ENCODE peak calls at places on chromosomes 2 and 18, in eight cellular contexts. Q, E, I, N, Y, M, A and T are unnamed samples.

GRCh38 chr2:40101076-40101688 is 322.1 kb upstream of the THUMPD2 start:
- DNase-seq in Q (peak), E (no peak), I (no peak), N (peak), Y (peak), M (peak), A (peak), T (no peak)

GRCh38 chr2:152755029-152755428 is 36.6 kb downstream of the ARL6IP6 start:
- DNase-seq in Q (no peak), E (no peak), I (peak), N (no peak), Y (peak), M (no peak), A (peak), T (no peak)

GRCh38 chr2:188596054-188596453 is 304.4 kb downstream of the GULP1 start:
- DNase-seq in Q (no peak), E (no peak), I (no peak), N (no peak), Y (no peak), M (no peak), A (peak), T (no peak)

GRCh38 chr2:25312958-25313710 is 28.6 kb downstream of the DNMT3A start:
- DNase-seq in Q (no peak), E (no peak), I (no peak), N (no peak), Y (no peak), M (no peak), A (no peak), T (no peak)

GRCh38 chr2:54750040-54750439 is 26.6 kb downstream of the EML6 start:
- DNase-seq in Q (no peak), E (no peak), I (no peak), N (no peak), Y (no peak), M (no peak), A (no peak), T (no peak)

GRCh38 chr2:199692489-199692888 is 158.5 kb downstream of the FTCDNL1 start:
- DNase-seq in Q (no peak), E (no peak), I (no peak), N (no peak), Y (no peak), M (no peak), A (peak), T (no peak)

GRCh38 chr2:164522561-164522981 is 98.7 kb downstream of the GRB14 start:
- DNase-seq in Q (no peak), E (no peak), I (no peak), N (no peak), Y (no peak), M (no peak), A (no peak), T (no peak)

GRCh38 chr18:24051256-24051947 is 36.8 kb downstream of the TTC39C start:
- DNase-seq in Q (peak), E (no peak), I (no peak), N (no peak), Y (peak), M (no peak), A (peak), T (no peak)

GRCh38 chr2:189287982-189288494 is 108.5 kb upstream of the COL5A2 start:
- DNase-seq in Q (no peak), E (no peak), I (no peak), N (peak), Y (peak), M (peak), A (peak), T (no peak)

GRCh38 chr2:75528221-75528977 is 32.3 kb downstream of the EVA1A start:
- DNase-seq in Q (no peak), E (no peak), I (no peak), N (no peak), Y (no peak), M (no peak), A (peak), T (peak)

GRCh38 chr18:12595571-12596255 is 62.2 kb downstream of the SPIRE1 start:
- DNase-seq in Q (no peak), E (no peak), I (no peak), N (no peak), Y (no peak), M (no peak), A (no peak), T (no peak)

GRCh38 chr2:200168641-200169265 is 137.7 kb upstream of the SPATS2L start:
- DNase-seq in Q (no peak), E (no peak), I (no peak), N (no peak), Y (no peak), M (no peak), A (no peak), T (no peak)

GRCh38 chr2:133755515-133756311 is 187.4 kb upstream of the NCKAP5 start:
- DNase-seq in Q (no peak), E (no peak), I (no peak), N (peak), Y (no peak), M (peak), A (no peak), T (no peak)

GRCh38 chr2:127080226-127080940 is 26.6 kb downstream of the BIN1 start:
- DNase-seq in Q (no peak), E (no peak), I (no peak), N (no peak), Y (peak), M (no peak), A (no peak), T (no peak)

GRCh38 chr2:124265641-124266040 is 240.6 kb downstream of the CNTNAP5 start:
- DNase-seq in Q (no peak), E (no peak), I (no peak), N (no peak), Y (no peak), M (no peak), A (no peak), T (no peak)

GRCh38 chr2:236743623-236744280 is 174.1 kb downstream of the ACKR3 start:
- DNase-seq in Q (no peak), E (no peak), I (no peak), N (no peak), Y (no peak), M (peak), A (peak), T (no peak)

GRCh38 chr2:18266188-18266587 is 294.3 kb downstream of the RDH14 start:
- DNase-seq in Q (no peak), E (no peak), I (no peak), N (no peak), Y (no peak), M (no peak), A (no peak), T (no peak)

GRCh38 chr18:58176915-58177717 is 133.1 kb downstream of the NEDD4L start:
- DNase-seq in Q (no peak), E (no peak), I (no peak), N (peak), Y (no peak), M (peak), A (peak), T (no peak)

GRCh38 chr2:120821446-120822160 is 85.9 kb downstream of the GLI2 start:
- DNase-seq in Q (no peak), E (no peak), I (no peak), N (no peak), Y (no peak), M (no peak), A (no peak), T (no peak)

GRCh38 chr2:131445896-131446295 is 30.0 kb upstream of the TUBA3D start:
- DNase-seq in Q (no peak), E (no peak), I (no peak), N (no peak), Y (no peak), M (no peak), A (no peak), T (no peak)

GRCh38 chr2:157989227-157989626 is 112.4 kb upstream of the UPP2 start:
- DNase-seq in Q (no peak), E (no peak), I (no peak), N (no peak), Y (no peak), M (no peak), A (no peak), T (peak)

GRCh38 chr2:123566291-123566946 is 458.7 kb upstream of the CNTNAP5 start:
- DNase-seq in Q (no peak), E (no peak), I (no peak), N (no peak), Y (no peak), M (no peak), A (peak), T (no peak)

GRCh38 chr2:163649080-163649479 is 86.7 kb downstream of the FIGN start:
- DNase-seq in Q (no peak), E (no peak), I (no peak), N (no peak), Y (no peak), M (no peak), A (peak), T (no peak)

GRCh38 chr2:210502997-210503621 is 26.6 kb upstream of the LANCL1 start:
- DNase-seq in Q (peak), E (peak), I (peak), N (peak), Y (peak), M (peak), A (peak), T (no peak)

GRCh38 chr2:126748929-126749518 is 93.1 kb downstream of the GYPC start:
- DNase-seq in Q (no peak), E (no peak), I (no peak), N (no peak), Y (peak), M (no peak), A (no peak), T (no peak)

GRCh38 chr18:49865401-49865800 is 52.1 kb upstream of the ACAA2 start:
- DNase-seq in Q (peak), E (peak), I (no peak), N (no peak), Y (peak), M (no peak), A (peak), T (no peak)

GRCh38 chr18:6741290-6741689 is 11.8 kb downstream of the ARHGAP28 start:
- DNase-seq in Q (no peak), E (no peak), I (no peak), N (peak), Y (no peak), M (peak), A (peak), T (no peak)
- TF ChIP-seq CTCF in Q (no peak), E (no peak), I (no peak), N (no peak), Y (no peak), M (no peak), A (no peak), T (no peak)

DNA sequence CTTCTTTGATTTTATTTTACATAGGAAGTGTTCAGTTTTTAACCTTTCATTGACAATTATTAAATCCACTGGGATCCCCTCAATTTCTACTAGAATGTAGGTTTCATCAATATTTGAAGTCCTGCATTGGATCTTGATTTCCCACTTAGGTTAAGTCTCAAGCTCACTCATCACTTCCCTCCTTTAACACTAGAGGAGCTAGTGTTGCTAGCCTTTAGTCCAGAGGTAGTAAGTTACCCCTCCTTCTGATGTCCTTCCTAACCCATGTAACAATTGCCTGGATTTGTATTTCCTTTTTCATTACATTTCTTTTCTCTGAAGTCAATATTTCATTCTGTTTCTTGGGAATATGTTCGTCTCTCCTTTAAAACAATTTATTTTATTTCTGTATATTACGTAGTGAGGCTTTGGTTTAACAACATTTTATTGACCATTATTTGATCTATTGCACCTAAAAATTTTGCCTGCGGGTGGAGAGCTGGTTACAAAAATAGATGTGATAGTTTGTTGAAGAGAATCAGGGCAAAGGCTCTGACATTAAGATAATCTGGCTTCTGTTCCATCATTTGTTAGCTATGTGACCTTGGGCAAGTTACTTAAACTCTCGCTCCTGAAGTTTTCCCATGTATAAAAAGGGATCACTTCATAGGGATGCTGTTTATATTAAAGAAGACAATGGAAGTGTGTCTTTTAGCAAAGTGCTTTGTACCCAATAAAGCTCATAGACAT is 833.0 kb downstream of the SLC4A3 start:
- DNase-seq in Q (peak), E (no peak), I (no peak), N (no peak), Y (no peak), M (no peak), A (peak), T (no peak)
- TF ChIP-seq CTCF in Q (peak), E (no peak), I (no peak), N (peak), Y (peak), M (peak), A (peak), T (no peak)

GRCh38 chr2:15527074-15527739 is 33.9 kb downstream of the NBAS start:
- DNase-seq in Q (no peak), E (no peak), I (no peak), N (no peak), Y (peak), M (no peak), A (no peak), T (no peak)
- TF ChIP-seq CTCF in Q (peak), E (no peak), I (no peak), N (no peak), Y (no peak), M (no peak), A (no peak), T (no peak)

GRCh38 chr2:229970406-229970805 is 48.1 kb downstream of the FBXO36 start:
- DNase-seq in Q (no peak), E (no peak), I (no peak), N (no peak), Y (no peak), M (no peak), A (no peak), T (no peak)

GRCh38 chr2:229971298-229971790 is 49.0 kb downstream of the FBXO36 start:
- DNase-seq in Q (no peak), E (no peak), I (no peak), N (no peak), Y (no peak), M (no peak), A (no peak), T (no peak)

DNA sequence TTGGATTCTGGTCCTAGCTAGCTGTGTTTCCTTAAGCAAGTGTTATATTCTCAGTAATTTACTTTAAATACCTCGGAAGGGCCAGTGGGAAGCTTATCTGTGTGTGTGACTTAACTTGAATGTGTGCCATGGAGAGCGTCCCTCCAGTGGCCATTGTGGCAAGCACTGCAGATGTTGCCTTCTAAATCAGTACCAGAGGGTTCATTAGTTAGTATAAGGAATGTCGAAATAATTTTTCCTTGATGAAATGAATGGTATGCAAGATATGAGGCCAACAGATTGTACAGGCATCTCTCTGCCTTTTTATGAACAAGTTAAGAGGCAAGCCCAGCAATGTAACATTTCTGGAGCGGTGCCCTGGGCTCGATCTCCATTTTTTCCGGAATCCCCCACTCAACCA is 52.0 kb downstream of the FBXO36 start:
- DNase-seq in Q (no peak), E (no peak), I (no peak), N (peak), Y (no peak), M (peak), A (peak), T (no peak)
- TF ChIP-seq CTCF in Q (no peak), E (no peak), I (no peak), N (peak), Y (no peak), M (peak), A (peak), T (peak)

GRCh38 chr2:233638836-233639235 is 2.6 kb downstream of the UGT1A10 start:
- DNase-seq in Q (peak), E (no peak), I (no peak), N (no peak), Y (peak), M (no peak), A (peak), T (no peak)
- TF ChIP-seq CTCF in Q (peak), E (no peak), I (no peak), N (no peak), Y (no peak), M (no peak), A (no peak), T (no peak)